ENCODE peak calls at places on chromosomes 11 and 22, in eight cellular contexts. S, W, K, O, G, A, D and E are unnamed samples.

GRCh38 chr11:2801711-2802388 is 83.7 kb downstream of the CDKN1C start:
- DNase-seq in S (no peak), W (no peak), K (peak; percentile 60), O (peak; percentile 10), G (no peak), A (no peak), D (peak; percentile 26), E (no peak)

GRCh38 chr11:4072668-4073285 is 21.8 kb upstream of the RRM1 start:
- DNase-seq in S (peak; percentile 87), W (peak; percentile 86), K (peak; percentile 83), O (peak; percentile 80), G (peak; percentile 91), A (peak; percentile 68), D (peak; percentile 50), E (peak; percentile 46)

GRCh38 chr22:42277988-42278776 is 7.7 kb upstream of the TCF20 start:
- DNase-seq in S (peak; percentile 22), W (peak; percentile 11), K (peak; percentile 60), O (no peak), G (peak; percentile 14), A (no peak), D (no peak), E (no peak)

GRCh38 chr22:27930246-27931060 is 11.4 kb upstream of the PITPNB start:
- DNase-seq in S (peak; percentile 12), W (no peak), K (no peak), O (no peak), G (peak; percentile 62), A (peak; percentile 27), D (no peak), E (no peak)

GRCh38 chr11:70319694-70320093 is 49.2 kb downstream of the PPFIA1 start:
- DNase-seq in S (peak; percentile 60), W (no peak), K (no peak), O (no peak), G (no peak), A (no peak), D (no peak), E (no peak)

GRCh38 chr11:120172921-120173705 is 35.2 kb upstream of the TRIM29 start:
- DNase-seq in S (no peak), W (no peak), K (peak; percentile 56), O (no peak), G (no peak), A (no peak), D (no peak), E (no peak)

GRCh38 chr11:64767344-64768299 is 7.8 kb upstream of the PYGM start:
- DNase-seq in S (peak; percentile 82), W (peak; percentile 54), K (peak; percentile 86), O (peak; percentile 84), G (peak; percentile 82), A (peak; percentile 90), D (peak; percentile 90), E (peak; percentile 65)

GRCh38 chr22:44289429-44290171 is 23.2 kb downstream of the SHISAL1 start:
- DNase-seq in S (no peak), W (no peak), K (no peak), O (no peak), G (no peak), A (no peak), D (peak; percentile 89), E (no peak)

GRCh38 chr11:41954034-41954433 is 494.6 kb upstream of the LRRC4C start:
- DNase-seq in S (peak; percentile 19), W (no peak), K (no peak), O (no peak), G (no peak), A (no peak), D (no peak), E (no peak)

GRCh38 chr22:23874871-23875270 is 17.2 kb downstream of the SLC2A11 start:
- DNase-seq in S (no peak), W (no peak), K (no peak), O (no peak), G (no peak), A (no peak), D (no peak), E (no peak)

GRCh38 chr11:47724041-47724729 is 9.0 kb upstream of the AGBL2 start:
- DNase-seq in S (peak; percentile 89), W (peak; percentile 95), K (no peak), O (peak; percentile 50), G (peak; percentile 72), A (no peak), D (no peak), E (no peak)

GRCh38 chr11:36564376-36565032 is 3.3 kb upstream of the RAG1 start:
- DNase-seq in S (peak; percentile 75), W (peak; percentile 77), K (no peak), O (peak; percentile 74), G (peak; percentile 89), A (peak; percentile 66), D (peak; percentile 50), E (no peak)

GRCh38 chr11:76663461-76663760 is 7.1 kb downstream of the LRRC32 start:
- DNase-seq in S (no peak), W (no peak), K (peak; percentile 38), O (no peak), G (no peak), A (no peak), D (no peak), E (no peak)

GRCh38 chr11:117528061-117528780 is 200.6 kb downstream of the CEP164 start:
- DNase-seq in S (no peak), W (no peak), K (no peak), O (peak; percentile 19), G (no peak), A (no peak), D (no peak), E (no peak)

GRCh38 chr11:21142007-21142406 is 472.6 kb downstream of the NELL1 start:
- DNase-seq in S (no peak), W (no peak), K (no peak), O (peak; percentile 42), G (no peak), A (peak; percentile 39), D (peak; percentile 42), E (no peak)

GRCh38 chr11:61972112-61972795 is 4.8 kb upstream of the FTH1 start:
- DNase-seq in S (peak; percentile 97), W (no peak), K (no peak), O (no peak), G (no peak), A (no peak), D (no peak), E (peak; percentile 38)

GRCh38 chr22:21686634-21687393 is 21.0 kb downstream of the PPIL2 start:
- DNase-seq in S (no peak), W (no peak), K (no peak), O (no peak), G (no peak), A (no peak), D (no peak), E (no peak)

GRCh38 chr11:12175694-12176241 is 65.4 kb downstream of the MICAL2 start:
- DNase-seq in S (peak; percentile 80), W (peak; percentile 76), K (no peak), O (no peak), G (peak; percentile 69), A (no peak), D (no peak), E (no peak)

DNA sequence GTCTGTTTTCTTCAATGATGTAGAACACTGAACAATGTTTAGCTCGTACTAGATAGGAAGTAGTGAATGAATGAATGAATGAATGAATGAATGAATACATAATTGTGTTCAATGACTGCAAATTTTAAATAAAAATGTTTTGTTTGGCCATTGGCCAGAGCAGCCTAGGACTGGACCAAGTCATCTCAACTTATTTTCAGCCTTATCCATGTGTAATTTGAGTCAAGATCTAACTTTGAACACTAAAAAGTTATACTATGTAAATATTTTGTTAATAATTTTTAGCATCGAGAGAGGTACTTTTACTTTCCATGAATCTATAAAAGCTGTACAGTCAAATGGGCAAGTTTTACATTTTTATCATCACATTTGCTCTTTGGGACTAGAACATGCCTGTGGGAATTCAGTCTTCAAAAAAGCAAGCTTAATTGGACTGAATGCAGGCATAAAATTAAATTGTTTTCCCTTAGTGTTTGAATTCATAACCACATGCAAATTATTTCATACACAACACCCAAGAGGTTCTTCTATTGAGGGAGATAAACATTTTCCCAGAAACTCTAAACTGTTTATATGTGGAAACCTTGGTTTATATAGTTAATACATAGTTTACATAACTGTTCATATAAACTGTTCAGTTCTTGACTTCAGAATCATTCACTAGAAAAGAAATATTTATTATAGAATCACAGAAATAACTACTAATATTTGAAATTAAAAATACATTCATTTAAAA is 222.1 kb upstream of the ANO3 start:
- DNase-seq in S (no peak), W (peak; percentile 57), K (no peak), O (no peak), G (no peak), A (no peak), D (no peak), E (no peak)
- H3K4me1 ChIP-seq in S (no peaks in the 10 kb centered on the region), W (no peaks in the 10 kb centered on the region), K (no peaks in the 10 kb centered on the region), O (no peaks in the 10 kb centered on the region), G (no peaks in the 10 kb centered on the region), A (no peaks in the 10 kb centered on the region), D (no peaks in the 10 kb centered on the region), E (no peaks in the 10 kb centered on the region)

DNA sequence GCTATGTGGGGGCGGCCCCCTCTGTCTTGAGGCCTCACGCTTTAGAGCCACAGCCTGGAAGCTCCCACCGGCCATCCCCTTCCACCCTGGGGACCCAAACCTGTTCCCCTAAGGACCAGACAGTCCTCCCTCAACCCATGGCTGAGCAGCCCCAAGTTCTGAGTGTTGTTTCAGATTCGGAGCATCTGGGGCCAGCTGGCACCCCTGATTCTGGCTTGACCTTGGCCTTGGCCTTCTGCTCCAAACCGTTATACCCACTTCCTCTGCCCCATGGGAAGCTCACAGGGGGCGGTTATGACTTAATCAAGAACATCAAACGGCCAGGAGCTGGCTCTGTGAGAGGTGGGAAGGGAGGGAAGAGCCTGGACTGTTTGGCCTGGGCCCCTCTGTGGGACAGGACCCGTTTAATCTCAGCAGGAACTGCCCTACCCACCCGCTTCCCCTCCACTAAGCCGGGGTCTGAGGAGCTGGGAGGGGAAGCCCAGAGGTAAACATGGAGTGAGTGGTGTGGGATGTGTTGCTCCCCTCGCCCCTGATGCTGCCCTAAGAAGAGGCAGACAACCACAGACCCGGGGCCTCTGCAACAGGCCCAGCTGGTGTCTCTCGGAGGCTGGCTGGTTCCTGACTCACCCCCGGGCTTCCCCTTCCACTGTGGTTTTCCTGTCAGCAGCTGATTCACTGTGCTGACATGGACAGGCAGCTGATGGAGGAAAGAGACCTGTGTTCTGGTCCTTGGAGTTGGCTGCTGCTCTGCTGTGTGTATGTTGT is 3.4 kb downstream of the CD82 start:
- DNase-seq in S (peak; percentile 91), W (peak; percentile 89), K (peak; percentile 84), O (peak; percentile 52), G (peak; percentile 93), A (no peak), D (no peak), E (peak; percentile 78)
- H3K4me1 ChIP-seq in S (peaks cover 7% of the 10 kb centered on the region), W (peaks cover 39% of the 10 kb centered on the region), K (peaks cover 60% of the 10 kb centered on the region), O (peaks cover 20% of the 10 kb centered on the region), G (peaks cover 49% of the 10 kb centered on the region), A (peaks cover 7% of the 10 kb centered on the region), D (no peaks in the 10 kb centered on the region), E (peaks cover 60% of the 10 kb centered on the region)

DNA sequence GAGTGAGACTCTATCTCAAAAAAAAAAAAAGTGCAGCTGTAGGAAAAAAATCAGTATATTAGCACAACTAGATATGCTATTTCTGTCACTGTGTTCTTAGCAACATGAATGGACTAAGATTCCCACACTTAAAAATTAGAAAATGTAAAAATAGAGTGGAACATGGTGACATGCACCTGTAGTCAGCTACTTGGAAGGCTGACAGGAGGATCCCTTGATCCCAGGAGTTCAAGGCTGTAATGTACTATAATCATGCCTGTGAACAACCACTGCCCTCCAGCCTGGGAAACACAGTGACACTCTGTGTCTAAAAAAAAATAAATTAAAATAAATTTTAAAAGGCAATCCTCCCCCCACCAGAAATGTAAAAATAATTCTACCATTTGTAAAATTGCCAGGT is 29.8 kb downstream of the PICALM start:
- DNase-seq in S (no peak), W (no peak), K (no peak), O (no peak), G (no peak), A (no peak), D (no peak), E (no peak)
- H3K4me1 ChIP-seq in S (peaks cover 26% of the 10 kb centered on the region), W (peaks cover 6% of the 10 kb centered on the region), K (peaks cover 73% of the 10 kb centered on the region), O (peaks cover 20% of the 10 kb centered on the region), G (peaks cover 46% of the 10 kb centered on the region), A (peaks cover 33% of the 10 kb centered on the region), D (no peaks in the 10 kb centered on the region), E (peaks cover 28% of the 10 kb centered on the region)

GRCh38 chr11:106959386-106959785 is 58.9 kb downstream of the GUCY1A2 start:
- DNase-seq in S (no peak), W (no peak), K (no peak), O (no peak), G (no peak), A (no peak), D (no peak), E (no peak)
- H3K4me1 ChIP-seq in S (peaks cover 21% of the 10 kb centered on the region), W (peaks cover 7% of the 10 kb centered on the region), K (no peaks in the 10 kb centered on the region), O (peaks cover 4% of the 10 kb centered on the region), G (peaks cover 21% of the 10 kb centered on the region), A (no peaks in the 10 kb centered on the region), D (peaks cover 11% of the 10 kb centered on the region), E (no peaks in the 10 kb centered on the region)